ENCODE peak calls at places on chromosome 7, in four cellular contexts. A, Q, Y and G are unnamed samples.

GRCh38 chr7:28754027-28754426 is 204.1 kb downstream of the TRIL start:
- DNase-seq in Q (no peak), Y (no peak), A (no peak), G (no peak)

GRCh38 chr7:112266595-112267270 is 60.2 kb downstream of the ZNF277 start:
- DNase-seq in Y (no peak), Q (no peak), A (no peak), G (no peak)

GRCh38 chr7:55244346-55244745 is 120.8 kb upstream of the LANCL2 start:
- DNase-seq in A (no peak), Q (no peak), Y (no peak), G (no peak)

GRCh38 chr7:82443801-82444219 is 233 bp upstream of the CACNA2D1 start:
- DNase-seq in Y (peak), A (peak), Q (peak), G (peak)

GRCh38 chr7:45598697-45599520 is 24.7 kb downstream of the ADCY1 start:
- DNase-seq in A (no peak), Q (peak), Y (no peak), G (no peak)

GRCh38 chr7:155123413-155123812 is 53.3 kb downstream of the HTR5A start:
- DNase-seq in A (no peak), Q (no peak), Y (no peak), G (no peak)

GRCh38 chr7:13508586-13508985 is 480.9 kb downstream of the ETV1 start:
- DNase-seq in Y (no peak), A (no peak), Q (no peak), G (no peak)

GRCh38 chr7:67907792-67908191 is 911.2 kb downstream of the TYW1 start:
- DNase-seq in Y (no peak), A (no peak), Q (no peak), G (no peak)

GRCh38 chr7:155441856-155442255 is 16.1 kb upstream of the EN2 start:
- DNase-seq in Y (no peak), A (no peak), Q (no peak), G (no peak)

GRCh38 chr7:108358553-108358952 is 97.7 kb downstream of the NRCAM start:
- DNase-seq in Q (no peak), Y (peak), A (no peak), G (no peak)

DNA sequence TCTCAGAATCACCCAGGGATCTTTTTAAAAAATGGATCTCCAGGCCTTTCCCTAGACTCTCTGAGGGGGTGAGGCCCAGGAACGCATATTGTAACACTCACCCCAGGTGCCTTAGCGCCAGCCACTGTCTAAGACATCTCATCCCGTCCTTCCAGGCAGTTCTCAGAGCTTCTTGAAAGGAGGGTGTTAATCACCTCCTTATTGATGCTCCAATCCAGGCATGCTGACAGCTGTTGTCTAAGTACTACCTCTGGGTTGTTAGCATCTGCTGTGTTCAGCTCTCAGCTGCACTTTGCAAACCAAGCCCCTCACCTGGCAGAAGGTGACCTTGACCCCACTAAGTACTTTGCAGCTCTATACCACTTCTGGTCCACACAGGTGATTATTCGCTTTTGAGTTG is 36.0 kb downstream of the KIAA1549 start:
- DNase-seq in A (no peak), Y (no peak), Q (no peak), G (no peak)
- TF ChIP-seq POLR2AphosphoS5 in A (no peak), Y (no peak), Q (no peak), G (no peak)

GRCh38 chr7:132187391-132187790 is 388.9 kb downstream of the PLXNA4 start:
- DNase-seq in Q (no peak), Y (no peak), A (no peak), G (no peak)

GRCh38 chr7:132187869-132188789 is 388.1 kb downstream of the PLXNA4 start:
- DNase-seq in Q (no peak), A (no peak), Y (no peak), G (no peak)

GRCh38 chr7:132182992-132183391 is 393.3 kb downstream of the PLXNA4 start:
- DNase-seq in Y (no peak), Q (no peak), A (no peak), G (no peak)

GRCh38 chr7:132183822-132184380 is 392.4 kb downstream of the PLXNA4 start:
- DNase-seq in Y (no peak), A (no peak), Q (no peak), G (no peak)

GRCh38 chr7:132185150-132185549 is 391.1 kb downstream of the PLXNA4 start:
- DNase-seq in A (no peak), Q (no peak), Y (no peak), G (no peak)
- TF ChIP-seq POLR2AphosphoS5 in A (no peak), Q (no peak), Y (no peak), G (no peak)

GRCh38 chr7:962401-963081 is 8.1 kb upstream of the ADAP1 start:
- DNase-seq in Y (peak), A (peak), Q (no peak), G (no peak)

GRCh38 chr7:963236-964078 is 9.0 kb upstream of the ADAP1 start:
- DNase-seq in A (no peak), Q (no peak), Y (peak), G (no peak)

GRCh38 chr7:961546-962400 is 7.3 kb upstream of the ADAP1 start:
- DNase-seq in Q (no peak), A (peak), Y (peak), G (no peak)

GRCh38 chr7:966291-967069 is 8.9 kb downstream of the COX19 start:
- DNase-seq in Y (no peak), Q (no peak), A (no peak), G (no peak)

GRCh38 chr7:964401-965231 is 10.1 kb upstream of the ADAP1 start:
- DNase-seq in A (no peak), Q (no peak), Y (peak), G (no peak)
- TF ChIP-seq POLR2AphosphoS5 in A (no peak), Q (no peak), Y (no peak), G (no peak)

GRCh38 chr7:130960208-130960988 is 226.4 kb upstream of the KLF14 start:
- DNase-seq in Y (no peak), Q (no peak), A (no peak), G (peak)
- TF ChIP-seq POLR2AphosphoS5 in Y (peak), Q (peak), A (no peak), G (no peak)

DNA sequence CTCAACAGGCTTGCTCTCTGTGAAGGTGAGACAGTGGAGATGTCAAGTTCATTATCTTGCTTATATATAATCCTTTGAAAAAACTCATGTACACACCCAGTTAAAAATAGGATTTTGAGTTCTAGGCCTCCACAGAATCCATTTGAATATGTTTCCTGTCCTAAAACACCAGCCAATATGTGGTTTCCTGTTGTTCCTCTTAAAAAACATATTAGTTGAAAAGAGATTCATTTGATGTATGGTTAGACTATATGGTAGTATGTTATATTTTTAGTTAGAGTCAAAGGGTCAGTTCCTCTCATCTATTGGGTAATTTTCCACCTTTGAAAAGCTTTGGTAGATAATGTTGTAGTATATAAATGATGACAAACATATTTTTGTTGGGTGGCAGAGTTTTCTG is 16.0 kb downstream of the PPP1R9A start:
- DNase-seq in Y (no peak), Q (no peak), A (no peak), G (peak)
- TF ChIP-seq POLR2AphosphoS5 in Y (no peak), Q (no peak), A (no peak), G (no peak)

GRCh38 chr7:26550492-26550891 is 258.8 kb downstream of the SNX10 start:
- DNase-seq in A (no peak), Q (no peak), Y (no peak), G (no peak)

GRCh38 chr7:26547156-26547555 is 255.5 kb downstream of the SNX10 start:
- DNase-seq in Y (no peak), A (no peak), Q (no peak), G (no peak)

GRCh38 chr7:26551740-26552139 is 260.1 kb downstream of the SNX10 start:
- DNase-seq in Q (no peak), Y (no peak), A (no peak), G (no peak)

GRCh38 chr7:26553128-26553527 is 261.5 kb downstream of the SNX10 start:
- DNase-seq in Q (no peak), A (no peak), Y (no peak), G (no peak)

DNA sequence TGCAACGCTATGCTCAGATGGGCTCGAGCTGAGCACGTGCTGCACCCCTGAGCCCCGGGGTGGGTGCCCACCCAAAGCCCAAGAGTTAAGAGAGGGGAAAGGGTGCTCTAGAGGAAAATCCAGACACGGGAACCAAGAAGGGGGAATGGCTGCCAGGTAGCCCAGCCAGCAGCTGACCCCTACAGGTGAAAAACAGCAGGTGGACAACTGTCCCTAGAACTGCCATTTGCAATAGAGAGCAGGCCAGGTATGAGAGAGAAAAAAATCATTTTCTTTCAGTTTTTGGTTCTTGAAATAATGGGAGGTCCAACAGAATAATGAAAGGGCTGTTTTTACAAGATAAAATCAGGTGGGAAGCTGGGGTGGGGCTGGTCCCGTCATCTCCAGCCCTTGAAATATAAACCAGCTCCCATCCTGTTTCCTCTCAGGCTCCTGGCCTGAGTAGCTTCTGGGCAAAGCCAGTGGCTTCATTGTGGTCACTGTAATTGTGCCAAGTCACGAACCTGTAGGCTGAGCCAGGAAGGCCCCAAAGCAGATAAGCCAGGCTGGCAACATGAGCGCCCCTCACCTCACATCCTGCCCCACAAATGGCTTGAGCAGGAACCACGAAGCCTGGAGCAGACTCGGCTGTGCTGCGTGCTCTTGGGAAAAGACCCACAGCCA is 257.8 kb downstream of the SNX10 start:
- DNase-seq in A (no peak), Y (no peak), Q (no peak), G (peak)
- TF ChIP-seq POLR2AphosphoS5 in A (no peak), Y (no peak), Q (no peak), G (no peak)